ENCODE peak calls at places on chromosome 13, in eight cellular contexts. H is foreskin fibroblast; J is fibroblast of the conjunctiva; Q is WERI-Rb-1; Y is stimulated activated CD8-positive, alpha-beta memory T cell treated with anti-CD3 and anti-CD28 coated beads, Interleukin-4, amount 100 ng/mL, for 1 hour; V is astrocyte of the hippocampus; O is mesenchymal stem cell; S is BE2C. Z is an unnamed sample.

GRCh38 chr13:110556224-110556606 is 5.3 kb downstream of the RAB20 start:
- DNase-seq in S (no peak), Y (no peak), J (no peak), O (no peak), H (no peak), Q (no peak), V (no peak), Z (no peak)

GRCh38 chr13:87128006-87128405 is 543.2 kb upstream of the SLITRK5 start:
- DNase-seq in O (peak), S (no peak), V (peak), Y (no peak), Q (no peak), H (no peak), J (peak), Z (no peak)

GRCh38 chr13:51945149-51945548 is 66.1 kb downstream of the ATP7B start:
- DNase-seq in J (no peak), Y (no peak), Q (no peak), H (no peak), O (no peak), V (no peak), S (no peak), Z (no peak)

GRCh38 chr13:89627991-89628390 is 1719.5 kb upstream of the MIR17HG start:
- DNase-seq in Q (no peak), V (peak), H (no peak), J (no peak), Y (no peak), S (no peak), O (peak), Z (no peak)

GRCh38 chr13:113453962-113454361 is 674 bp upstream of the ADPRHL1 start:
- DNase-seq in Y (no peak), V (peak), J (peak), O (no peak), Q (peak), S (no peak), H (peak), Z (no peak)

GRCh38 chr13:48456546-48456945 is 43.6 kb upstream of the LPAR6 start:
- DNase-seq in Y (no peak), H (no peak), S (no peak), J (no peak), O (no peak), V (no peak), Q (no peak), Z (no peak)

GRCh38 chr13:93079294-93079693 is 147.3 kb upstream of the GPC6 start:
- DNase-seq in Y (no peak), Q (no peak), H (peak), J (peak), S (peak), V (peak), O (peak), Z (no peak)

GRCh38 chr13:114053026-114053425 is 79.2 kb upstream of the C13orf46 start:
- DNase-seq in Y (no peak), J (no peak), S (no peak), H (peak), V (peak), O (peak), Q (no peak), Z (no peak)

GRCh38 chr13:51688937-51689336 is 104.7 kb downstream of the WDFY2 start:
- DNase-seq in J (no peak), V (no peak), H (no peak), S (no peak), Q (no peak), Y (no peak), O (no peak), Z (no peak)

GRCh38 chr13:77751513-77752456 is 54.3 kb downstream of the SLAIN1 start:
- DNase-seq in Y (no peak), O (peak), V (peak), H (peak), S (peak), Q (peak), J (peak), Z (peak)

GRCh38 chr13:25816239-25816638 is 235.6 kb downstream of the SHISA2 start:
- DNase-seq in H (no peak), J (no peak), Y (no peak), Q (no peak), V (no peak), O (no peak), S (no peak), Z (no peak)

GRCh38 chr13:45885194-45885593 is 33.6 kb upstream of the SIAH3 start:
- DNase-seq in Q (no peak), V (no peak), Y (no peak), H (no peak), O (no peak), S (no peak), J (no peak), Z (no peak)

GRCh38 chr13:25372275-25373081 is 704 bp downstream of the ATP8A2 start:
- DNase-seq in H (no peak), J (no peak), Y (no peak), Q (peak), V (peak), O (no peak), S (peak), Z (no peak)

GRCh38 chr13:34224877-34225276 is 406.9 kb downstream of the RFC3 start:
- DNase-seq in Q (no peak), V (no peak), S (peak), H (no peak), O (no peak), Y (no peak), J (no peak), Z (no peak)

GRCh38 chr13:36998624-36999041 is 507 bp downstream of the ALG5 start:
- DNase-seq in H (no peak), V (peak), J (no peak), S (peak), Q (peak), Y (peak), O (peak), Z (peak)

GRCh38 chr13:28498481-28499115 is 3.7 kb upstream of the FLT1 start:
- DNase-seq in S (no peak), Y (no peak), J (no peak), V (no peak), O (no peak), Q (no peak), H (no peak), Z (no peak)

Z was measured in activated T-helper 1 cell treated with anti-CD3 and anti-CD28 coated beads, Interleukin-12 subunit alpha, Interleukin-12 subunit beta, Interleukin-2, Interleukin-4 antibody, amounts not matched to agents 30 ng/mL and 10 ng/mL and 1 ng/mL, durations not matched to agents 14 hours and 24 hours and 36 hours.